ENCODE peak calls at places on chromosome 1, in four cellular contexts. B, Q, R and T are unnamed samples.

GRCh38 chr1:238252033-238252802 is 361.5 kb upstream of the ZP4 start:
- DNase-seq in Q (peak; percentile 43), B (peak; percentile 42), R (peak; percentile 68), T (peak; percentile 45)

GRCh38 chr1:153272186-153272585 is 12.7 kb downstream of the LORICRIN start:
- DNase-seq in B (no peak), Q (no peak), R (no peak), T (no peak)

GRCh38 chr1:166905930-166906329 is 29.9 kb upstream of the TADA1 start:
- DNase-seq in Q (peak; percentile 56), R (no peak), B (no peak), T (peak; percentile 94)

GRCh38 chr1:109383850-109384249 is 13.9 kb downstream of the SORT1 start:
- DNase-seq in Q (peak; percentile 45), R (no peak), B (no peak), T (no peak)

GRCh38 chr1:29515188-29515955 is 279.1 kb downstream of the PTPRU start:
- DNase-seq in R (peak; percentile 4), B (no peak), Q (no peak), T (no peak)

GRCh38 chr1:223742861-223743517 is 30.6 kb downstream of the CAPN2 start:
- DNase-seq in R (no peak), B (no peak), Q (peak; percentile 38), T (no peak)

GRCh38 chr1:163071381-163072255 is 2.5 kb downstream of the RGS4 start:
- DNase-seq in B (peak; percentile 22), Q (peak; percentile 91), R (peak; percentile 68), T (peak; percentile 83)

GRCh38 chr1:180842052-180842451 is 70.6 kb upstream of the KIAA1614 start:
- DNase-seq in Q (peak; percentile 64), R (no peak), B (no peak), T (peak; percentile 63)

GRCh38 chr1:108646661-108647269 is 14.1 kb downstream of the HENMT1 start:
- DNase-seq in R (peak; percentile 60), Q (peak; percentile 84), B (peak; percentile 37), T (peak; percentile 53)

GRCh38 chr1:51768971-51769601 is 109.4 kb downstream of the NRDC start:
- DNase-seq in Q (peak; percentile 79), B (no peak), R (no peak), T (peak; percentile 53)

GRCh38 chr1:181416268-181416855 is 67.0 kb upstream of the CACNA1E start:
- DNase-seq in B (no peak), Q (no peak), R (no peak), T (no peak)

GRCh38 chr1:85229574-85230097 is 28.8 kb upstream of the SYDE2 start:
- DNase-seq in R (no peak), Q (no peak), B (no peak), T (no peak)
- H3K4me3 ChIP-seq in R (no peak overlapping the region), Q (no peak overlapping the region), B (no peak overlapping the region), T (no peak overlapping the region)

GRCh38 chr1:171251741-171252300 is 3.5 kb downstream of the FMO1 start:
- DNase-seq in B (no peak), R (no peak), Q (peak; percentile 37), T (no peak)
- TF ChIP-seq CTCF in B (no peak), R (no peak), Q (peak; percentile 66), T (peak; percentile 73)

GRCh38 chr1:7954683-7955082 is 6.8 kb upstream of the PARK7 start:
- DNase-seq in Q (no peak), R (no peak), B (no peak), T (no peak)
- H3K4me3 ChIP-seq in Q (peak overlapping the region; percentile 69), R (peak overlapping the region; percentile 55), B (peak overlapping the region; percentile 78), T (peak overlapping the region; percentile 49)

GRCh38 chr1:116062201-116062600 is 49.0 kb upstream of the MAB21L3 start:
- DNase-seq in B (no peak), Q (peak; percentile 45), R (no peak), T (no peak)
- TF ChIP-seq CTCF in B (no peak), Q (no peak), R (no peak), T (no peak)

DNA sequence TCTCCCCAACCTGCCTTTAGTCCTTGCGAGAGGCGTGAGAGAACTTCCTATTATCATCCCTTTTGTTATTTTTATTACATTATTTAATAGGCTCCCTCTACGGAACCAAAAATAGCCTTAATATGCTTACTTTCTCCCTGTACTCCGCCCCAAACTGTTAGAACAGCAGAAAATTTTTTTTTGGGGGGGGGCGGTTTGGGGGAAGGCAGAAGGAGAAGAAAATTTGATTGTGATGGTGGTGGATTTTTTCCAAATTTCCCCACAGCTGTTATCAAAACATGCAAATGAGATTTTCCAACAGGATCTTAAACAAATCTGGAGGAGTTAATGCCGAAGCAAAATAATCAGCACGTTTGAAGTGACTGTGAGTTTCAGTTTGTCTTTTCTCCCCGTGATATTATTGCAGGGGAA is 1.4 kb upstream of the PRRX1 start:
- DNase-seq in R (no peak), B (no peak), Q (peak; percentile 58), T (no peak)
- H3K4me3 ChIP-seq in R (peak overlapping the region; percentile 40), B (peak overlapping the region; percentile 73), Q (peak overlapping the region; percentile 97), T (peak overlapping the region; percentile 85)

DNA sequence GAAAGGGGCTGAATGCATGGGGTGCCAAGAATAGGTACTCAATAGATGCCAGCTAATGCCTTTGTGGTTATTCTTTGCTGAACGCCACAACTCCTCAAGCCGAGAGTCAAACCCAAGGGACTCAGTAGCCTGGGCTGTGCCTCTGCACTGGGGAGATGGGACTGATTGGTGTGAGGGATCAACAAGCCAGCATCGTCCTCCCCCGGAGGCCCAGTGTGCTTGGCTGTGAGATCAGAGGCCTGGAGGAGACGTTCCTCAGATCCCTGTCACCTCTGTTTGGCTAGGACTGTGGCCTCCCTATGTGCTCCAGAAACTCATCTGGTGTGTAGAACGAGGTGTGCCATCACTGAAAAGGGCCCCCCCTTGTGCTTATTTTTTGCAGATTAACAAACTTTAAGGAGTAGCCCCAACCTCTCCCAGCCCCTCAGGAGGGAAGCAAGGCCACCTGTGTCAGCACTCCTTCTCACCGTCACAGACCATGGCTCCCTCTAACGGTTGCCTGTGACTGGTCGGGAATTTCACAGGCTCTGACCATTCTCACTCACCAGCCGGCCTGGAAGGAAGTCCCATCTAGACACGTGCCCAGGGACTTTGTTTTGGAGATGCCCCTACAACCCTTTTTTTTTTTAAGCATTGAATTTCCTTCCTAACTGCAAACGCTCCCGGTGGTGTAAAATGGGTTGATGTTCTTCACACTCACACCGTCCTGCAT is 194.0 kb upstream of the VAMP3 start:
- DNase-seq in Q (no peak), R (no peak), B (no peak), T (no peak)
- TF ChIP-seq CTCF in Q (peak; percentile 23), R (no peak), B (no peak), T (peak; percentile 40)

DNA sequence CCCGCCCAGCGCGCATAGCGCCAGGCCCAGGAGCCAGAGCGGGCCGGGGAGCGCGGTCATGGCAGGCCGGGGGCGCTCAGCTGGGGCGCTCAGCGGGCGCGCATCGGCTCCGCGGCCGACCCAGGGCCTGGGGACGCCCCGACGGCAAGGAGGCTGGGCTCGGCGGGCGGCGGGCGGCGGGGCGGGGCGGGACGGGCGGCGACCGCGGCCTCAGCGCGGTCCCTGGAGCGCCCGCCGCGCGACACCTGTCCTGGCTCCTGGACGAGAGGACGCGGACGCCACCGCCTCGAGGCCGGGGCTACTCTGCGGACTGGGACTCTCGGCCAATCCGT is 273 bp downstream of the BMP8B start:
- DNase-seq in Q (no peak), R (no peak), B (no peak), T (no peak)
- H3K4me3 ChIP-seq in Q (no peak overlapping the region), R (peak overlapping the region; percentile 57), B (peak overlapping the region; percentile 58), T (no peak overlapping the region)

GRCh38 chr1:3585940-3586568 is 25.3 kb downstream of the MEGF6 start:
- DNase-seq in R (no peak), B (no peak), Q (no peak), T (no peak)

GRCh38 chr1:3584915-3585314 is 26.4 kb downstream of the MEGF6 start:
- DNase-seq in B (no peak), R (no peak), Q (no peak), T (no peak)

GRCh38 chr1:3588395-3588794 is 22.9 kb downstream of the MEGF6 start:
- DNase-seq in B (no peak), R (no peak), Q (no peak), T (no peak)

GRCh38 chr1:3590145-3590768 is 21.1 kb downstream of the MEGF6 start:
- DNase-seq in B (no peak), R (peak; percentile 31), Q (no peak), T (no peak)

DNA sequence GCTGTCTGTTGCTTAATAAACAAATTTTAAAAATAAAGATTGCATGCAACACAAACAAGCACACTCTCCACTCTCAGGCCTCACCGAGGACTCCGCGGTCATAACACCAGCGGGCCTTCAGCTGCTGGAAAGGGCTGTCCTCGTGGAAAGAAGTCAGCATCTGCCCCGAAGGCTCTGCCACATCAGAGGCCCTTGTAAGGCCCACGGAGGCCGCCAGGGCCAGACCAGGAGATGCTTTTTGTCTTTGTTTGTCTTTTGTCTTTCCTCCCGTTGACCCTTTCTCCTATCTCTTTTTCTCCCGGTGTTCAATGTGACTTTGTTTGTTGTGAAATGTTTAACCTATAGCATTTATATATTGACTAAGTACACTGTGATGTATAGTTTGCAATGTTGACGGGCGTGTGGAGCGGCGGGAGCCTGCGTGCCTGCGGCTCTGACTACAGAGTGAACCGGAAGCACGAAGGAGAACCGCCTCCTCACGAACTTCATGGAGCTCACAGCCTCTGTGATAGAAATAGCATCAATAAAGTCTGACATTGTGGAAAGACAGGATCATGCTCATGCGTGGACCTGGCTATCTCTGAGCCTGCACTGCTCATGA is 24.1 kb downstream of the MEGF6 start:
- DNase-seq in Q (no peak), R (peak; percentile 52), B (peak; percentile 54), T (no peak)
- TF ChIP-seq CTCF in Q (no peak), R (no peak), B (no peak), T (no peak)

GRCh38 chr1:87134061-87134460 is 194.6 kb upstream of the LMO4 start:
- DNase-seq in Q (no peak), B (peak; percentile 65), R (no peak), T (no peak)

GRCh38 chr1:87131809-87132663 is 196.6 kb upstream of the LMO4 start:
- DNase-seq in R (peak; percentile 79), B (peak; percentile 79), Q (peak; percentile 74), T (peak; percentile 59)

GRCh38 chr1:87134625-87135024 is 194.1 kb upstream of the LMO4 start:
- DNase-seq in R (no peak), Q (no peak), B (peak; percentile 36), T (no peak)

GRCh38 chr1:87130437-87130836 is 198.2 kb upstream of the LMO4 start:
- DNase-seq in Q (no peak), B (no peak), R (no peak), T (no peak)

DNA sequence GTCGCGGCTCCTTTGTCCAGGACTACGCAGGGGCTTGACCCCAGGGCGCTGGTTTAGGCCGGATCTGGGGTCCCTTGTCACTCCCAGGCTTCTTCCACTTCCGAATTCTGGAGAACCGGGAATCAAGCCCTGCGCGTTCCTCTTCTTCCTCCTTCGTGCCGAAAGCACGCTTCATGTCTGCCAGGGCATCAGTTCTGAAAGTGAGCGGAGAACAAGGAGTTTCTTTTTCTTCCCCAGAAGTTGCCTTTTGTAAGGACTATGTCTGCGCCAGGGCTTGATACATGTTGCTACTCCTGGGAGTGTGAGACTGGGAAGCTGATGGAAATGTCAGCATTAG is 196.0 kb upstream of the LMO4 start:
- DNase-seq in B (no peak), R (no peak), Q (no peak), T (no peak)
- H3K4me3 ChIP-seq in B (peak overlapping the region; percentile 56), R (peak overlapping the region; percentile 46), Q (peak overlapping the region; percentile 5), T (no peak overlapping the region)

DNA sequence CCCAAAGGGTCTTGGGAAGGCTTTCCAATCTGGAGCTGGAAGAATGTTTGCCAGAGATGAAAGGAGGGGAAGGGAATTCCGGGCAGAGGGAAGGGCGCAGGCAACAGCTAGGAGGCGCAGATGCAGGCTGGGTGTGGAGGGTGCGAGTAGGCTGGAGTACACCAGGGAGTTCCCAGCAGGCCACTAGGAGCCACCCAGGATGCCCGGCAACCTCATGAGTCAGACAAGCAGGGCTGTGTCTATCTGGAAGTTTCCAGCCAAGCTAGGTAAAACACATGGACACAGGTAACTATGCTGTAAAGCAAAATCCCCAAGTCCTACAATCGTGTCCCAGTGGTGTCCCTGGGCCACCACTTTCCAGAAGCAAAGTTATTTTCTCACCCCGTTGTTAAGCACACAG is 998 bp upstream of the NBL1 start:
- DNase-seq in Q (peak; percentile 47), B (no peak), R (peak; percentile 59), T (no peak)
- TF ChIP-seq CTCF in Q (no peak), B (no peak), R (no peak), T (no peak)